ENCODE peak calls at places on chromosomes 6 and 20, in four cellular contexts. U, B, Z and L are unnamed samples. For H3K4me1, the result is how much of the 10 kb centered on the place peaks cover.

GRCh38 chr6:42281570-42281969 is 63.9 kb upstream of the MRPS10 start:
- DNase-seq in U (no peak), B (no peak), Z (no peak), L (no peak)

GRCh38 chr6:11381801-11382513 is 149.5 kb upstream of the NEDD9 start:
- DNase-seq in U (no peak), B (peak), Z (peak), L (peak)

GRCh38 chr6:90343581-90343980 is 46.9 kb upstream of the BACH2 start:
- DNase-seq in U (peak), B (no peak), Z (no peak), L (no peak)

GRCh38 chr6:118896339-118897136 is 2.6 kb downstream of the ASF1A start:
- DNase-seq in U (peak), B (no peak), Z (no peak), L (no peak)

GRCh38 chr20:11216451-11217314 is 542.9 kb upstream of the JAG1 start:
- DNase-seq in U (peak), B (no peak), Z (no peak), L (no peak)

GRCh38 chr20:51497542-51498467 is 44.7 kb downstream of the NFATC2 start:
- DNase-seq in U (peak), B (no peak), Z (peak), L (peak)

GRCh38 chr6:15631380-15631913 is 31.4 kb downstream of the DTNBP1 start:
- DNase-seq in U (no peak), B (no peak), Z (no peak), L (no peak)

GRCh38 chr20:19260412-19261090 is 48.1 kb downstream of the SLC24A3 start:
- DNase-seq in U (no peak), B (no peak), Z (no peak), L (no peak)

GRCh38 chr6:112251170-112251945 is 3.0 kb downstream of the LAMA4 start:
- DNase-seq in U (peak), B (peak), Z (peak), L (no peak)

GRCh38 chr6:72272958-72273357 is 348.9 kb upstream of the KCNQ5 start:
- DNase-seq in U (peak), B (no peak), Z (no peak), L (no peak)

GRCh38 chr6:135094403-135094821 is 39.8 kb upstream of the HBS1L start:
- DNase-seq in U (peak), B (no peak), Z (no peak), L (no peak)

GRCh38 chr20:57409672-57410397 is 18.6 kb downstream of the RBM38 start:
- DNase-seq in U (no peak), B (no peak), Z (no peak), L (no peak)

GRCh38 chr20:52049001-52049731 is 142.4 kb downstream of the ZFP64 start:
- DNase-seq in U (peak), B (peak), Z (no peak), L (no peak)

GRCh38 chr20:63222541-63222940 is 6.6 kb upstream of the YTHDF1 start:
- DNase-seq in U (no peak), B (no peak), Z (no peak), L (no peak)

GRCh38 chr6:21608610-21609009 is 15.1 kb downstream of the SOX4 start:
- DNase-seq in U (no peak), B (no peak), Z (no peak), L (no peak)

GRCh38 chr6:34484899-34485298 is 19.0 kb downstream of the PACSIN1 start:
- DNase-seq in U (no peak), B (no peak), Z (no peak), L (no peak)

GRCh38 chr20:8043687-8044278 is 24.2 kb upstream of the TMX4 start:
- DNase-seq in U (peak), B (no peak), Z (no peak), L (no peak)

GRCh38 chr6:26401987-26402658 is at the start of gene BTN3A1:
- DNase-seq in U (peak), B (peak), Z (peak), L (peak)

GRCh38 chr6:167893416-167893815 is 66.7 kb downstream of the AFDN start:
- DNase-seq in U (peak), B (no peak), Z (no peak), L (no peak)

GRCh38 chr6:161660666-161661571 is 387.1 kb upstream of the AGPAT4 start:
- DNase-seq in U (no peak), B (no peak), Z (no peak), L (no peak)

GRCh38 chr20:44692932-44693476 is 22.2 kb upstream of the CCN5 start:
- DNase-seq in U (peak), B (peak), Z (peak), L (no peak)

GRCh38 chr6:37175332-37176267 is 5.6 kb downstream of the PIM1 start:
- DNase-seq in U (no peak), B (no peak), Z (no peak), L (no peak)

GRCh38 chr6:42138630-42139619 is 3.5 kb downstream of the C6orf132 start:
- DNase-seq in U (peak), B (no peak), Z (no peak), L (no peak)

GRCh38 chr20:14521436-14521835 is 184.0 kb upstream of the FLRT3 start:
- DNase-seq in U (peak), B (no peak), Z (no peak), L (no peak)

GRCh38 chr20:54356726-54357235 is 118.6 kb upstream of the DOK5 start:
- DNase-seq in U (no peak), B (no peak), Z (no peak), L (no peak)

GRCh38 chr20:18943542-18943941 is 130.0 kb downstream of the SCP2D1 start:
- DNase-seq in U (no peak), B (no peak), Z (no peak), L (no peak)

GRCh38 chr6:119801041-119801440 is 451.5 kb upstream of the MAN1A1 start:
- DNase-seq in U (no peak), B (no peak), Z (no peak), L (no peak)

GRCh38 chr20:39021748-39022147 is 59.6 kb downstream of the DHX35 start:
- DNase-seq in U (no peak), B (no peak), Z (no peak), L (no peak)

GRCh38 chr6:89954721-89955148 is 60.5 kb downstream of the GJA10 start:
- DNase-seq in U (no peak), B (no peak), Z (no peak), L (no peak)

GRCh38 chr20:33689493-33689892 is 3.3 kb upstream of the E2F1 start:
- DNase-seq in U (no peak), B (no peak), Z (no peak), L (no peak)
- H3K27ac ChIP-seq in U (no peak), B (no peak), Z (no peak), L (no peak)

GRCh38 chr6:43979525-43979924 is 147.7 kb downstream of the MRPL14 start:
- DNase-seq in U (no peak), B (no peak), Z (no peak), L (no peak)
- H3K4me1 ChIP-seq in U (under half), B (under half), Z (under half), L (under half)

DNA sequence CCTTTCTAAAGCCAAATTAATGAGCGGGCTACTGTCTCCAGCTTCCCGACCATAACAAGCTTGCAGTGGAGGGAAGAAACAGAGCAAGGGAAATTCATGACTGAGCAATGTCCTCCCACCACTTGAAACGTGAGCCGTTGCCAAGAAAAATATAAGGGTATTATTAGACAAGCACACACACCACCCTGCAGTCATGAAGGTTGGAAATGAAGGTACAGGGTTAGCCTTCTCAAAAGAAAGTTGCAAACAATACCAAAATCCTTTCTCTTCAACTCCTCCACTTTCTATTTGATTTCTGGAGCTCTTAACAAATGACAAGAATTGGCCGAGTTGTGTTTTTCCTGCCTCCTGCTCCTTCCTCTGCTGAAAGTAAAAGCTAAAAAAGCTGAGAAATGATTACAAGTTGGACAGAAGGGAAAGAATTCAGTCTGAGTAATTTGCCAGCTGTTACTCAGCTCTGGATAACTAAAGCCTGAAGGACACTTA is 151.1 kb upstream of the B3GAT2 start:
- DNase-seq in U (peak), B (no peak), Z (peak), L (no peak)
- H3K27ac ChIP-seq in U (peak), B (peak), Z (peak), L (no peak)

GRCh38 chr20:32034581-32035397 is 17.3 kb upstream of the HCK start:
- DNase-seq in U (no peak), B (peak), Z (no peak), L (peak)
- H3K4me1 ChIP-seq in U (under half), B (under half), Z (under half), L (under half)

GRCh38 chr6:115216835-115217234 is 843.9 kb downstream of the FRK start:
- DNase-seq in U (no peak), B (no peak), Z (no peak), L (no peak)

GRCh38 chr6:115219645-115220044 is 841.0 kb downstream of the FRK start:
- DNase-seq in U (no peak), B (no peak), Z (no peak), L (no peak)

GRCh38 chr6:115214283-115214682 is 846.4 kb downstream of the FRK start:
- DNase-seq in U (no peak), B (no peak), Z (no peak), L (no peak)
- H3K27ac ChIP-seq in U (no peak), B (no peak), Z (no peak), L (no peak)